ENCODE peak calls at places on chromosomes 1 and 21, in ten cellular contexts. W, S, N, G, A, Y, Z, J, O and X are unnamed samples. For H3K36me3 and H3K9me3, the result is how much of the 10 kb centered on the place peaks cover.

GRCh38 chr1:107793896-107794440 is 171.0 kb downstream of the VAV3 start:
- DNase-seq in W (peak), S (no peak), N (no peak), G (no peak), A (no peak), Y (no peak), Z (no peak), J (no peak), O (no peak), X (no peak)

GRCh38 chr1:115251856-115252255 is 86.2 kb downstream of the NGF start:
- DNase-seq in W (no peak), S (no peak), N (peak), G (no peak), A (no peak), Y (no peak), Z (peak), J (no peak), O (peak), X (no peak)

GRCh38 chr1:100361249-100362089 is 9.2 kb downstream of the CDC14A start:
- DNase-seq in W (no peak), S (no peak), N (no peak), G (no peak), A (no peak), Y (no peak), Z (no peak), J (no peak), O (no peak), X (no peak)

GRCh38 chr21:41425588-41425953 is 468 bp upstream of the MX1 start:
- DNase-seq in W (no peak), S (no peak), N (no peak), G (no peak), A (no peak), Y (no peak), Z (no peak), J (no peak), O (no peak), X (no peak)

GRCh38 chr1:212908971-212909370 is 41.4 kb upstream of the VASH2 start:
- DNase-seq in W (no peak), S (no peak), N (no peak), G (no peak), A (no peak), Y (no peak), Z (no peak), J (no peak), O (no peak), X (no peak)

GRCh38 chr1:6292134-6292533 is 31.2 kb upstream of the GPR153 start:
- DNase-seq in W (no peak), S (no peak), N (no peak), G (no peak), A (no peak), Y (no peak), Z (no peak), J (no peak), O (no peak), X (no peak)

GRCh38 chr1:154962238-154962678 is 676 bp upstream of the PYGO2 start:
- DNase-seq in W (no peak), S (no peak), N (no peak), G (peak), A (peak), Y (no peak), Z (no peak), J (peak), O (no peak), X (peak)

GRCh38 chr1:25834894-25835293 is 15.1 kb downstream of the MTFR1L start:
- DNase-seq in W (no peak), S (no peak), N (no peak), G (no peak), A (no peak), Y (no peak), Z (no peak), J (no peak), O (no peak), X (no peak)

GRCh38 chr1:38153426-38154088 is 107.0 kb upstream of the POU3F1 start:
- DNase-seq in W (no peak), S (no peak), N (no peak), G (no peak), A (no peak), Y (no peak), Z (no peak), J (no peak), O (no peak), X (no peak)

GRCh38 chr21:35408401-35408800 is 359.3 kb upstream of the RUNX1 start:
- DNase-seq in W (no peak), S (no peak), N (peak), G (no peak), A (no peak), Y (no peak), Z (no peak), J (no peak), O (no peak), X (no peak)

GRCh38 chr1:31783846-31784245 is 19.7 kb upstream of the ADGRB2 start:
- DNase-seq in W (no peak), S (no peak), N (no peak), G (peak), A (peak), Y (no peak), Z (no peak), J (no peak), O (no peak), X (no peak)

GRCh38 chr1:31785020-31785946 is 21.1 kb upstream of the ADGRB2 start:
- DNase-seq in W (no peak), S (no peak), N (no peak), G (peak), A (peak), Y (no peak), Z (no peak), J (no peak), O (no peak), X (no peak)

GRCh38 chr1:31785947-31786290 is 21.8 kb upstream of the ADGRB2 start:
- DNase-seq in W (no peak), S (no peak), N (no peak), G (no peak), A (peak), Y (no peak), Z (no peak), J (no peak), O (no peak), X (no peak)

GRCh38 chr1:31782766-31783410 is 18.7 kb upstream of the ADGRB2 start:
- DNase-seq in W (no peak), S (no peak), N (no peak), G (peak), A (peak), Y (no peak), Z (no peak), J (no peak), O (no peak), X (peak)

DNA sequence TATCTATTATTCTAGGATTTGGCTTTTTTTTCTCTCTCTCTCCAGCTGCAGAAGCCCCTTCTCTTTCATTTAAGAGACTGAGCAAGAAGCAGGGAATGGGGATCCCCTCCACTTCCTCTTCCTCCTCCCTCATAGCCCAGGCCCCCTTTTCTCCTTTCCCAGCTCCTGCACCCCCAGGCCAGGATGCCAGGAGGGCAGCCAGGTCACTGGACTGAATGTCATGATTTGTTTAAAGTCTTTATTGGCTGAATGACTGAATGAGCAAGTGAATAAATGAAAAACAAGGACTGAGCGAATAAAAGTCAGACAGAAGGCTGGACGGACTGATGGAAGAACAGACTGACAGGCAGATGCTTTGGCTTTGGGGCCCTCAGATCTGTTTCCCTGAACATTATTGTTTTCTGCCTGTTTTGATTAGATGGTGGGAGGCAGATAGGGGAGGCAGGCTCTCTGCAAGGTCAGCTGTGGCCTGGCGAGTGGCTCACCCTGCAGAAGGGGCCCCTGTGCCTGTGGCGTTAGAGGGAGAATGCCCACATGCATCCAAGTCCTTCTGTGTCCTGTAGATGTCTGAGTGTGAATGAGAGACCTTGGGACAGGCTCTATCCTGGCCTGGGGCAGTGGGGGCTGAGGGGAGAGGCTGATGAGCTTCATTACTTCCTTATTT is 20.3 kb upstream of the ADGRB2 start:
- DNase-seq in W (no peak), S (no peak), N (no peak), G (peak), A (peak), Y (no peak), Z (no peak), J (no peak), O (peak), X (no peak)
- H3K36me3 ChIP-seq in W (under half), S (under half), N (under half), G (under half), A (under half), Y (under half), Z (under half), J (under half), O (under half), X (under half)

DNA sequence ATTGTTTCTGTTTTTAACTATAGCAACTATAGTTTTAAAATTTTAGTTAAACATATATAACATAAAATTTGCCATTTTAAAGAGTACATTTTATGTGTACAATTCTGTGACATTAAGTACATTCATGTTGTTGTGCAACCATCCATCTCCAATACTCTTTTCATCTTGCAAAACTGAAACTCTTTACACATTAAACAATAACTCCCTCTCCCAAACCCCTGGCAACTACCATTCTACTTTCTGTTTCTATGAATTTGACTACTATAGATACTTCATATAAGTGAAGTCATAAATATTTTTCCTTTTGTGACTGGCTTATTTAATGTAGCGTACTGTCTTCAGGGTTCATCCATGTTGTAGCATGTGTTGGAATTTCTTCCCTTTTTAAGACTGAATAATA is 25.9 kb downstream of the PCBP3 start:
- DNase-seq in W (no peak), S (no peak), N (no peak), G (no peak), A (no peak), Y (no peak), Z (no peak), J (no peak), O (no peak), X (no peak)
- H3K9me3 ChIP-seq in W (under half), S (under half), N (under half), G (under half), A (under half), Y (under half), Z (under half), J (under half), O (under half), X (under half)

GRCh38 chr1:157089789-157090188 is 9.8 kb downstream of the ETV3L start:
- DNase-seq in W (no peak), S (no peak), N (no peak), G (peak), A (peak), Y (no peak), Z (no peak), J (no peak), O (no peak), X (no peak)
- H3K36me3 ChIP-seq in W (under half), S (under half), N (under half), G (under half), A (under half), Y (under half), Z (under half), J (under half), O (under half), X (under half)

GRCh38 chr1:158417586-158417985 is 8.5 kb downstream of the OR10K2 start:
- DNase-seq in W (no peak), S (no peak), N (no peak), G (no peak), A (no peak), Y (no peak), Z (no peak), J (no peak), O (no peak), X (no peak)

GRCh38 chr1:158414651-158415345 is 11.2 kb downstream of the OR10K2 start:
- DNase-seq in W (no peak), S (no peak), N (no peak), G (no peak), A (no peak), Y (no peak), Z (no peak), J (no peak), O (no peak), X (no peak)
- H3K9me3 ChIP-seq in W (under half), S (under half), N (under half), G (under half), A (under half), Y (under half), Z (under half), J (under half), O (under half), X (under half)

DNA sequence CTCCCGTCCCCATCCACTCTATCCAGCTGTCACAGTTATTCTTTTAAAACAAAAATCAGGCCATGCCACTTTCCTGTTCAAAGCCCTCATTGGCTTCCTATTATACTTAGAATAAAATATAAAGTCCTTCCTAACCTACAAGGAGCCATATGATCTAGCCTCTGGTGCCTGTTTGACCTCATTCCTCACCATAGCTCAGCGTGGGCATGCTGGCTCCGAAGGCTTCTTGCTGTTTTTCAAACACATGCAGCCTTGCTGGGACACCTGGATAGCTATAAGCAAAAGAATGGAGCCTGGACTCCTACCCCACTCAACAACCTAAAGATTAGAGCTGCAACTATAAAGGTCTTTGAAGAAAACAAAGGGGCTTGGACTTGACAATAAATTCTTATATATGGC is 23.7 kb downstream of the DHCR24 start:
- DNase-seq in W (no peak), S (no peak), N (no peak), G (peak), A (no peak), Y (no peak), Z (no peak), J (no peak), O (no peak), X (no peak)
- H3K36me3 ChIP-seq in W (under half), S (under half), N (under half), G (under half), A (under half), Y (under half), Z (under half), J (under half), O (under half), X (under half)